ENCODE peak calls at places on chromosomes 6 and 20, in four cellular contexts. C, X, D and R are unnamed samples.

GRCh38 chr6:56955171-56956155 is 556 bp downstream of the BEND6 start:
- DNase-seq in C (no peak), X (peak; percentile 65), D (peak; percentile 71), R (peak; percentile 79)

GRCh38 chr6:28468056-28468455 is 24.8 kb upstream of the ZSCAN23 start:
- DNase-seq in C (no peak), X (no peak), D (no peak), R (no peak)

GRCh38 chr6:52560462-52560861 is 16.4 kb downstream of the TRAM2 start:
- DNase-seq in C (no peak), X (no peak), D (no peak), R (no peak)

GRCh38 chr6:41013473-41014153 is 25.4 kb downstream of the UNC5CL start:
- DNase-seq in C (no peak), X (no peak), D (no peak), R (no peak)

GRCh38 chr6:168934856-168935627 is 318.6 kb downstream of the THBS2 start:
- DNase-seq in C (peak; percentile 77), X (no peak), D (no peak), R (no peak)

GRCh38 chr6:20370393-20370792 is 31.3 kb upstream of the E2F3 start:
- DNase-seq in C (no peak), X (no peak), D (no peak), R (no peak)

GRCh38 chr6:34940030-34940434 is 51.0 kb downstream of the ANKS1A start:
- DNase-seq in C (no peak), X (no peak), D (no peak), R (no peak)

GRCh38 chr20:35344354-35344837 is 52.2 kb upstream of the FAM83C start:
- DNase-seq in C (no peak), X (no peak), D (peak; percentile 56), R (peak; percentile 23)

GRCh38 chr6:16334671-16335070 is 96.3 kb downstream of the GMPR start:
- DNase-seq in C (peak; percentile 96), X (peak; percentile 82), D (no peak), R (peak; percentile 68)

GRCh38 chr20:49987868-49988690 is 5.3 kb downstream of the SNAI1 start:
- DNase-seq in C (no peak), X (no peak), D (no peak), R (no peak)

GRCh38 chr20:12058201-12058600 is 140.5 kb downstream of the BTBD3 start:
- DNase-seq in C (no peak), X (no peak), D (no peak), R (no peak)

GRCh38 chr20:36262440-36262839 is 26.2 kb downstream of the AAR2 start:
- DNase-seq in C (no peak), X (no peak), D (no peak), R (no peak)

GRCh38 chr6:150377211-150377781 is 8.5 kb downstream of the IYD start:
- DNase-seq in C (no peak), X (no peak), D (no peak), R (no peak)

GRCh38 chr6:45624228-45624627 is 246.5 kb upstream of the SUPT3H start:
- DNase-seq in C (no peak), X (no peak), D (no peak), R (no peak)

GRCh38 chr6:133895573-133896343 is 6.8 kb downstream of the TCF21 start:
- DNase-seq in C (no peak), X (no peak), D (no peak), R (peak; percentile 52)
- TF ChIP-seq POLR2A in C (no peak), X (no peak), D (no peak), R (no peak)

DNA sequence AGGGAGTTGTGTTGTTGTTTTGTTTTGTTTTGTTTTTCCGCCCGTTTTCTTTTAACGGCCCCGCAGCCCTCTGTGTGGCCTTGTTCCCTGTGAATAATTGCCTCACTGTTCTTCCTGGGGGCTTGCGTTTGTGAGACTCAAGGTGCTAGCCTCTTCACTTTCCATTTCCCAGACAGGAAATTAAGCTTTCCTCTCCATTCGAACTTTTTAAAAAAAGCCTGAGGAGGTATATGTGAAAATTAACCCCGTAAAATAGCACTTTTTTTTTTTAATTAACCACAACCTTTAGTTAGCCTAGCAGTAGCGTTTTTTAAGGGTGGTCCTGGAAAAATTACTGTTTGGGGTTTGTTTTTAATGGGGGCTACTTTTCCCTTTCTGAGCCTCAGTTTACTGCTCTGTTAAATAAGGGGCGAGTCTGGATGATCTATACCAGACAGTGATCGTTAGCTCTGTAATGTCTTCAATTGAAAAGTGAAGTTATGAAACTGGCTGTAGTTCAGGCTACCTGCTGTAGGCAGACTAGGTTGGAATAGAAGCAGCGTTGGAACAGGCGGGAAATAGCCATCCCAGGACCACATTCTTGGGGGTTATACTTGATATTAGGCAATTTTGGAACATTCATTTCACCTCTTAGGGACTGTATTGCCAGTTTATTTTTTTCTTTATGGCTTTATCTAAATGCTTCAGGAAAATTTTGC is 1.7 kb downstream of the STX16 start:
- DNase-seq in C (no peak), X (no peak), D (no peak), R (no peak)
- H3K4me1 ChIP-seq in C (peaks cover 73% of the 10 kb centered on the region), X (no peaks in the 10 kb centered on the region), D (peaks cover 67% of the 10 kb centered on the region), R (peaks cover 3% of the 10 kb centered on the region)

DNA sequence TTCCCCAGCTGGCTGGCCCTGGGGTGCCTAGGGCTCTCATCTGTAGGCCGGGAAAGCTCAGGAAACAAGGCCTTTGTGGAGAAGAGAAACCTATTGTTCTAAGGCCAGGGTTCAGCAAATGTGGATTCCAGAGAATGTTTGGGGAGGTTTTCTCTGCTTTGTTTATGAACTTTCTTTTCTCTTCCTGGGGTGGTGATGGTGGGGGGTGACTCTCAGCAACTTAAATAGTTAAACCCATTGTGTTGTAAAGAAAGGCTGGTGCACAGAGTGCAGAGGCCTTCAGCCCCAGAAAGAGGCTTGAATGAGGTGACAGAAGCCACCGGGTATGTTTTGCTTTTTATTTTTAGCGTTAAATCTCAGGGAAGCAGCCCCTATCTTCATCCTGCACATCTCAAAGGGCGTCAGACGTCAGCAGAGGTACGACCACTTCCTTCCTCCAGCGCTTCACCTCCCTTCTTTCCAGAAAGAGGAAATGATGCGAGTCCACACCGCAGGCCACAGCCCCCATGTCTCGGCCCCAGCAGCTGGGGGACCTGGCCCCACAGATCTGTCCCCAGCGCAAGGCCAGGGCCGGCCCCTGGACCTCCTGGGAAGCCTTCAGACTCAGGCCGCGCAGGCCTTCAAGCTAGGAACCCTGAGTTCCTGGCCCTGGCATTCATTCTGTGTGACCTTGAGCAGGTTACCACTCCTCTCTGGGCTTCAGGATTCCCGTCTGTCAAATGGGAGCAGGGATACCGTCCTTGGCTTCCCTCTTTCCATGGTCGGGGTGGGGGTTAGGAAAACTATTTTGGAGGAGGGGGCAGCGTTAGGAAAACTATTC is 605 bp upstream of the PPP1R16B start:
- DNase-seq in C (no peak), X (no peak), D (peak; percentile 43), R (peak; percentile 30)
- TF ChIP-seq POLR2A in C (no peak), X (no peak), D (no peak), R (no peak)

DNA sequence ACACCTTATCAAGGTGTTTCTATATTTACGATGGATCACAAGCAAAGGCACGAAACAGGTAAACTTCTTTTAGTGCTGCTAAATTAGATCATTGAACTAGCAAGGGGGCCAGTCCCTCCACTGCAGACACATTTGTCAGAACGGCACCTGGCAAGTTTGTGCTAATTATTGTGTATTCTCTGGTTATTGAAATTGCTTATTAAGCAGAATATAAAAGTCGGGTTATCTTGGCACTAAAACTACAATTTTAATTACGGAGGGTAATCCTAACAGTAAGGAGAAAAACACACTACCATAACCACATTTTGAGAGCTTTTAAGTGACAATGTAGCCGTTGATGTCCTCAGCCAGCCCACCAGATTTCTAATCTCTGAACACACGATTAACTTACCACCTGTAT is 118.9 kb upstream of the BTN3A2 start:
- DNase-seq in C (no peak), X (no peak), D (no peak), R (no peak)
- H3K4me1 ChIP-seq in C (no peaks in the 10 kb centered on the region), X (no peaks in the 10 kb centered on the region), D (peaks cover 23% of the 10 kb centered on the region), R (peaks cover 9% of the 10 kb centered on the region)